ENCODE peak calls at places on chromosome 4, in four cellular contexts. One of them, this sample, is unnamed. For H3K4me1 and H3K36me3, the result is how much of the 10 kb centered on the place peaks cover.

GRCh38 chr4:3480528-3481112 is 17.5 kb downstream of the DOK7 start:
- DNase-seq in endothelial cell of umbilical vein: peak
- DNase-seq in transverse colon: peak
- DNase-seq in GM23338: peak
- DNase-seq in this sample: peak

GRCh38 chr4:88353324-88353723 is 25.3 kb upstream of the HERC6 start:
- DNase-seq in endothelial cell of umbilical vein: peak
- DNase-seq in transverse colon: no peak
- DNase-seq in GM23338: no peak
- DNase-seq in this sample: no peak

GRCh38 chr4:90718926-90719325 is 591.7 kb downstream of the CCSER1 start:
- DNase-seq in endothelial cell of umbilical vein: no peak
- DNase-seq in transverse colon: no peak
- DNase-seq in GM23338: no peak
- DNase-seq in this sample: no peak

GRCh38 chr4:43932448-43932847 is 516.2 kb downstream of the KCTD8 start:
- DNase-seq in endothelial cell of umbilical vein: no peak
- DNase-seq in transverse colon: no peak
- DNase-seq in GM23338: no peak
- DNase-seq in this sample: no peak

GRCh38 chr4:168102403-168102802 is 10.1 kb downstream of the ANXA10 start:
- DNase-seq in endothelial cell of umbilical vein: no peak
- DNase-seq in transverse colon: no peak
- DNase-seq in GM23338: no peak
- DNase-seq in this sample: no peak

GRCh38 chr4:113355550-113356371 is 306.3 kb downstream of the ANK2 start:
- DNase-seq in endothelial cell of umbilical vein: peak
- DNase-seq in transverse colon: peak
- DNase-seq in GM23338: no peak
- DNase-seq in this sample: no peak

GRCh38 chr4:42371306-42372063 is 25.8 kb upstream of the SHISA3 start:
- DNase-seq in endothelial cell of umbilical vein: peak
- DNase-seq in transverse colon: no peak
- DNase-seq in GM23338: peak
- DNase-seq in this sample: no peak

GRCh38 chr4:137631605-137632004 is 99.3 kb upstream of the PCDH18 start:
- DNase-seq in endothelial cell of umbilical vein: no peak
- DNase-seq in transverse colon: no peak
- DNase-seq in GM23338: no peak
- DNase-seq in this sample: no peak

GRCh38 chr4:130851932-130852331 is 1756.0 kb downstream of the C4orf33 start:
- DNase-seq in endothelial cell of umbilical vein: no peak
- DNase-seq in transverse colon: no peak
- DNase-seq in GM23338: no peak
- DNase-seq in this sample: no peak

GRCh38 chr4:31059753-31060522 is 339.8 kb downstream of the PCDH7 start:
- DNase-seq in endothelial cell of umbilical vein: peak
- DNase-seq in transverse colon: no peak
- DNase-seq in GM23338: no peak
- DNase-seq in this sample: no peak

GRCh38 chr4:67151376-67152343 is 393.6 kb downstream of the CENPC start:
- DNase-seq in endothelial cell of umbilical vein: no peak
- DNase-seq in transverse colon: no peak
- DNase-seq in GM23338: no peak
- DNase-seq in this sample: no peak

GRCh38 chr4:9954468-9954867 is 66.8 kb downstream of the SLC2A9 start:
- DNase-seq in endothelial cell of umbilical vein: no peak
- DNase-seq in transverse colon: no peak
- DNase-seq in GM23338: no peak
- DNase-seq in this sample: no peak

GRCh38 chr4:82462415-82462831 is 32.0 kb downstream of the ENOPH1 start:
- DNase-seq in endothelial cell of umbilical vein: peak
- DNase-seq in transverse colon: peak
- DNase-seq in GM23338: peak
- DNase-seq in this sample: peak

GRCh38 chr4:82569727-82570126 is 7.9 kb upstream of the TMEM150C start:
- DNase-seq in endothelial cell of umbilical vein: no peak
- DNase-seq in transverse colon: no peak
- DNase-seq in GM23338: no peak
- DNase-seq in this sample: no peak

GRCh38 chr4:116839826-116840225 is 245.6 kb downstream of the TRAM1L1 start:
- DNase-seq in endothelial cell of umbilical vein: no peak
- DNase-seq in transverse colon: no peak
- DNase-seq in GM23338: no peak
- DNase-seq in this sample: no peak

GRCh38 chr4:187666634-187667033 is 328.9 kb upstream of the ZFP42 start:
- DNase-seq in endothelial cell of umbilical vein: no peak
- DNase-seq in transverse colon: no peak
- DNase-seq in GM23338: no peak
- DNase-seq in this sample: no peak

GRCh38 chr4:146661368-146661767 is 22.7 kb downstream of the POU4F2 start:
- DNase-seq in endothelial cell of umbilical vein: no peak
- DNase-seq in transverse colon: no peak
- DNase-seq in GM23338: no peak
- DNase-seq in this sample: no peak

GRCh38 chr4:110344165-110344564 is 131.8 kb upstream of the ENPEP start:
- DNase-seq in endothelial cell of umbilical vein: no peak
- DNase-seq in transverse colon: peak
- DNase-seq in GM23338: peak
- DNase-seq in this sample: no peak

GRCh38 chr4:46258436-46258835 is 131.5 kb downstream of the GABRA2 start:
- DNase-seq in endothelial cell of umbilical vein: no peak
- DNase-seq in transverse colon: no peak
- DNase-seq in GM23338: no peak
- DNase-seq in this sample: no peak

GRCh38 chr4:89586864-89587263 is 250.1 kb downstream of the SNCA start:
- DNase-seq in endothelial cell of umbilical vein: peak
- DNase-seq in transverse colon: no peak
- DNase-seq in GM23338: peak
- DNase-seq in this sample: no peak

GRCh38 chr4:10164877-10165283 is 48.3 kb upstream of the WDR1 start:
- DNase-seq in endothelial cell of umbilical vein: peak
- DNase-seq in transverse colon: peak
- DNase-seq in GM23338: peak
- DNase-seq in this sample: peak

GRCh38 chr4:84597450-84597849 is 14.5 kb downstream of the CDS1 start:
- DNase-seq in endothelial cell of umbilical vein: no peak
- DNase-seq in transverse colon: no peak
- DNase-seq in GM23338: no peak
- DNase-seq in this sample: no peak

GRCh38 chr4:54647070-54647469 is 10.7 kb upstream of the KIT start:
- DNase-seq in endothelial cell of umbilical vein: no peak
- DNase-seq in transverse colon: no peak
- DNase-seq in GM23338: no peak
- DNase-seq in this sample: no peak

GRCh38 chr4:39792529-39792928 is 94.6 kb downstream of the UBE2K start:
- DNase-seq in endothelial cell of umbilical vein: no peak
- DNase-seq in transverse colon: no peak
- DNase-seq in GM23338: no peak
- DNase-seq in this sample: no peak

GRCh38 chr4:176840166-176840565 is 47.4 kb upstream of the VEGFC start:
- DNase-seq in endothelial cell of umbilical vein: no peak
- DNase-seq in transverse colon: no peak
- DNase-seq in GM23338: no peak
- DNase-seq in this sample: no peak

GRCh38 chr4:143633833-143634232 is 66.6 kb downstream of the FREM3 start:
- DNase-seq in endothelial cell of umbilical vein: no peak
- DNase-seq in transverse colon: no peak
- DNase-seq in GM23338: no peak
- DNase-seq in this sample: no peak

GRCh38 chr4:182306792-182307507 is 63.7 kb downstream of the TENM3 start:
- DNase-seq in endothelial cell of umbilical vein: no peak
- DNase-seq in transverse colon: no peak
- DNase-seq in GM23338: no peak
- DNase-seq in this sample: no peak

GRCh38 chr4:125681240-125681639 is 366.5 kb downstream of the FAT4 start:
- DNase-seq in endothelial cell of umbilical vein: no peak
- DNase-seq in transverse colon: no peak
- DNase-seq in GM23338: no peak
- DNase-seq in this sample: no peak

GRCh38 chr4:147340547-147341225 is 140.2 kb upstream of the EDNRA start:
- DNase-seq in endothelial cell of umbilical vein: peak
- DNase-seq in transverse colon: no peak
- DNase-seq in GM23338: peak
- DNase-seq in this sample: no peak

GRCh38 chr4:94546949-94547348 is 95.2 kb downstream of the PDLIM5 start:
- DNase-seq in endothelial cell of umbilical vein: no peak
- DNase-seq in transverse colon: no peak
- DNase-seq in GM23338: no peak
- DNase-seq in this sample: no peak
- H3K4me1 ChIP-seq in endothelial cell of umbilical vein: half or more
- H3K4me1 ChIP-seq in transverse colon: under half
- H3K4me1 ChIP-seq in GM23338: under half
- H3K4me1 ChIP-seq in this sample: under half

GRCh38 chr4:145480257-145480656 is 1.4 kb upstream of the SMAD1 start:
- DNase-seq in endothelial cell of umbilical vein: no peak
- DNase-seq in transverse colon: no peak
- DNase-seq in GM23338: no peak
- DNase-seq in this sample: no peak

GRCh38 chr4:145481164-145481941 is at the start of gene SMAD1:
- DNase-seq in endothelial cell of umbilical vein: peak
- DNase-seq in transverse colon: peak
- DNase-seq in GM23338: peak
- DNase-seq in this sample: peak

GRCh38 chr4:145481942-145482208 is 222 bp downstream of the SMAD1 start:
- DNase-seq in endothelial cell of umbilical vein: no peak
- DNase-seq in transverse colon: no peak
- DNase-seq in GM23338: no peak
- DNase-seq in this sample: no peak

GRCh38 chr4:145484240-145484846 is 2.7 kb downstream of the SMAD1 start:
- DNase-seq in endothelial cell of umbilical vein: peak
- DNase-seq in transverse colon: no peak
- DNase-seq in GM23338: no peak
- DNase-seq in this sample: no peak

GRCh38 chr4:145482209-145483021 is 762 bp downstream of the SMAD1 start:
- DNase-seq in endothelial cell of umbilical vein: peak
- DNase-seq in transverse colon: peak
- DNase-seq in GM23338: peak
- DNase-seq in this sample: peak
- TF ChIP-seq POLR2AphosphoS5 in endothelial cell of umbilical vein: peak
- TF ChIP-seq POLR2AphosphoS5 in transverse colon: peak
- TF ChIP-seq POLR2AphosphoS5 in GM23338: no peak
- TF ChIP-seq POLR2AphosphoS5 in this sample: peak

DNA sequence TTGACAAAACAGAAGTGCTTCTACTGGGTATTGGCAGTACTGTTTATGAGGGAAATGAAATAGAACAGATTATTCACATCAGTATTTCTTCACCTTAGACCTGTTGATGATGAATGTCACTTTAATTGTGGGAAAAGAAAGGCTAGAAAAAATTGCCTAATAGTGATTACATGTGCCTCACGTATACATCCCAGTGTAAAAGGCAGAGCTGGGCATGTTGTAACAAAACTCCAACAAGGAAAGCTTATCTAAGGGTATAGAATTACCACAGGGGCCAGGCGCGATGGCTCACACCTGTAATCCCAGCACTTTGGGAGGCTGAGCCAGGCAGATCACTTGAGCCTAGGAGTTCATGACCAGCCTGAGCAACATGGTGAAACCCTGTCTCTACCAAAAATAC is 4.2 kb downstream of the PGM2 start:
- DNase-seq in endothelial cell of umbilical vein: no peak
- DNase-seq in transverse colon: no peak
- DNase-seq in GM23338: no peak
- DNase-seq in this sample: no peak
- H3K36me3 ChIP-seq in endothelial cell of umbilical vein: under half
- H3K36me3 ChIP-seq in transverse colon: under half
- H3K36me3 ChIP-seq in GM23338: under half
- H3K36me3 ChIP-seq in this sample: half or more

GRCh38 chr4:2259036-2259540 is 2.8 kb downstream of the MXD4 start:
- DNase-seq in endothelial cell of umbilical vein: no peak
- DNase-seq in transverse colon: peak
- DNase-seq in GM23338: no peak
- DNase-seq in this sample: peak

GRCh38 chr4:2259541-2260267 is 2.2 kb downstream of the MXD4 start:
- DNase-seq in endothelial cell of umbilical vein: no peak
- DNase-seq in transverse colon: peak
- DNase-seq in GM23338: no peak
- DNase-seq in this sample: peak

GRCh38 chr4:2261110-2261852 is 628 bp downstream of the MXD4 start:
- DNase-seq in endothelial cell of umbilical vein: peak
- DNase-seq in transverse colon: peak
- DNase-seq in GM23338: peak
- DNase-seq in this sample: peak

GRCh38 chr4:2261853-2262144 is at the start of gene MXD4:
- DNase-seq in endothelial cell of umbilical vein: no peak
- DNase-seq in transverse colon: no peak
- DNase-seq in GM23338: no peak
- DNase-seq in this sample: no peak

GRCh38 chr4:2260336-2261109 is 1.4 kb downstream of the MXD4 start:
- DNase-seq in endothelial cell of umbilical vein: no peak
- DNase-seq in transverse colon: peak
- DNase-seq in GM23338: no peak
- DNase-seq in this sample: peak
- H3K4me1 ChIP-seq in endothelial cell of umbilical vein: under half
- H3K4me1 ChIP-seq in transverse colon: half or more
- H3K4me1 ChIP-seq in GM23338: under half
- H3K4me1 ChIP-seq in this sample: half or more

DNA sequence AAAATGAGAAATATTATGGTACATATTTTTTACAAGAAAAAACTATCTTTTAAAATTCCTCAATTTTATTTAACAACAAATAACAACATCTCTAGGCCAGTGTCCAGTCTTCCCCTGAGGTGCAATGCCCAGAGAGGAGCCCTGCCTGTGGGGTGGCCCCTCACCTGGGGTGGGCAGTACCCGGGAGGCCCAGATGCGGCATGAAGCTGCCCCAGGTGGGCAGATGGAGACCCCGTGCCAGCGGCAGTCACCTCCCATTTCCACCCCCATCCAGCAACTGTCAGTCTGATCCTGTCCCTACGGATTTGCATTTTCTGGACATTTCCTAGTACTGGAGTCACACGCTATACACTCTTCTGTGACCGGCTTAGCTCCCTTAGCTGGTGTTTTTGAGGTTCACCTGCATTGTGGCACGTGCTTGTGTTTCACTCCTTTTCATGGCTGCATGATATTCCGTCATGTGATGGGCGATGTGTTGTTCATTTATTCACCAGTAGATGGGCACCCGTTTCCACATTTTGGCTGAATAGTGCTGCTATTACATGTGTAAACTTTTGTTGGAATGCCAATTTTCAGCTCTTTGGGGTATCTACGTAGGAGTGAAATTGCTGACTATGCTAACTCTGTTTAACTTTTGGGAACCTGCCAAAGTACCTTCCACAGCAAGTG is 11.9 kb upstream of the MAEA start:
- DNase-seq in endothelial cell of umbilical vein: no peak
- DNase-seq in transverse colon: no peak
- DNase-seq in GM23338: no peak
- DNase-seq in this sample: no peak
- TF ChIP-seq POLR2AphosphoS5 in endothelial cell of umbilical vein: no peak
- TF ChIP-seq POLR2AphosphoS5 in transverse colon: no peak
- TF ChIP-seq POLR2AphosphoS5 in GM23338: no peak
- TF ChIP-seq POLR2AphosphoS5 in this sample: no peak

GRCh38 chr4:17823871-17824669 is 13.3 kb downstream of the NCAPG start:
- DNase-seq in endothelial cell of umbilical vein: no peak
- DNase-seq in transverse colon: no peak
- DNase-seq in GM23338: no peak
- DNase-seq in this sample: no peak
- H3K36me3 ChIP-seq in endothelial cell of umbilical vein: under half
- H3K36me3 ChIP-seq in transverse colon: under half
- H3K36me3 ChIP-seq in GM23338: under half
- H3K36me3 ChIP-seq in this sample: under half